ENCODE peak calls at places on chromosomes 1 and 21, in four cellular contexts. P, C, Y and N are unnamed samples.

GRCh38 chr1:94599090-94599813 is 57.7 kb upstream of the F3 start:
- DNase-seq in P (no peak), C (no peak), Y (peak), N (no peak)

GRCh38 chr1:37673920-37674319 is 18.4 kb upstream of the CDCA8 start:
- DNase-seq in P (peak), C (no peak), Y (no peak), N (no peak)

GRCh38 chr1:96308314-96308713 is 413.3 kb upstream of the PTBP2 start:
- DNase-seq in Y (no peak), P (no peak), C (no peak), N (no peak)

GRCh38 chr1:220687809-220688208 is 2.4 kb upstream of the C1orf115 start:
- DNase-seq in C (no peak), P (no peak), Y (no peak), N (no peak)

GRCh38 chr1:94038511-94038910 is 82.4 kb downstream of the ABCA4 start:
- DNase-seq in C (peak), P (no peak), Y (no peak), N (no peak)

GRCh38 chr1:75188892-75189291 is 54.7 kb downstream of the LHX8 start:
- DNase-seq in Y (no peak), P (no peak), C (no peak), N (no peak)

GRCh38 chr1:33060579-33061083 is 20.3 kb upstream of the AZIN2 start:
- DNase-seq in C (peak), Y (peak), P (peak), N (peak)

GRCh38 chr1:154586641-154587040 is 19.1 kb downstream of the CHRNB2 start:
- DNase-seq in P (no peak), C (no peak), Y (no peak), N (no peak)

GRCh38 chr21:44425895-44426662 is 29.2 kb upstream of the LRRC3 start:
- DNase-seq in C (no peak), P (no peak), Y (no peak), N (no peak)

GRCh38 chr21:36550761-36551160 is 70.8 kb upstream of the CLDN14 start:
- DNase-seq in C (no peak), P (peak), Y (no peak), N (no peak)

GRCh38 chr1:178470411-178470960 is 26.3 kb downstream of the CLEC20A start:
- DNase-seq in P (no peak), Y (no peak), C (no peak), N (no peak)

GRCh38 chr1:224331824-224332223 is 1.9 kb upstream of the NVL start:
- DNase-seq in C (no peak), P (no peak), Y (no peak), N (no peak)

GRCh38 chr1:111204211-111204883 is 3.9 kb upstream of the DENND2D start:
- DNase-seq in C (no peak), Y (peak), P (no peak), N (no peak)

GRCh38 chr1:7784492-7785071 is 491 bp downstream of the PER3 start:
- DNase-seq in P (peak), Y (peak), C (no peak), N (peak)

GRCh38 chr1:15696956-15697521 is 12.9 kb downstream of the PLEKHM2 start:
- DNase-seq in Y (no peak), C (no peak), P (no peak), N (no peak)

GRCh38 chr1:153670257-153670858 is 435 bp downstream of the ILF2 start:
- DNase-seq in C (no peak), P (no peak), Y (no peak), N (no peak)

GRCh38 chr1:8116892-8117262 is 90.8 kb upstream of the ERRFI1 start:
- DNase-seq in Y (peak), C (peak), P (peak), N (peak)

GRCh38 chr1:160400284-160400645 is at the start of gene VANGL2:
- DNase-seq in Y (peak), C (peak), P (peak), N (peak)

GRCh38 chr1:35884934-35885333 is 1.9 kb downstream of the AGO1 start:
- DNase-seq in C (no peak), P (no peak), Y (no peak), N (no peak)

GRCh38 chr1:157091186-157091585 is 8.4 kb downstream of the ETV3L start:
- DNase-seq in Y (no peak), P (no peak), C (no peak), N (no peak)

GRCh38 chr1:101203812-101204540 is 32.8 kb upstream of the S1PR1 start:
- DNase-seq in C (peak), P (peak), Y (no peak), N (peak)

GRCh38 chr21:46393941-46394818 is 64.5 kb upstream of the DIP2A start:
- DNase-seq in P (no peak), C (no peak), Y (no peak), N (no peak)

GRCh38 chr21:35324372-35325220 is 275.5 kb upstream of the RUNX1 start:
- DNase-seq in Y (peak), P (peak), C (peak), N (no peak)

GRCh38 chr21:28793043-28793442 is 199.6 kb downstream of the LTN1 start:
- DNase-seq in Y (no peak), P (peak), C (no peak), N (no peak)

GRCh38 chr1:232142403-232143314 is 487.3 kb downstream of the SIPA1L2 start:
- DNase-seq in C (peak), Y (peak), P (peak), N (peak)

GRCh38 chr1:27476222-27476621 is 13.7 kb downstream of the WASF2 start:
- DNase-seq in C (no peak), Y (no peak), P (no peak), N (no peak)